ENCODE peak calls at places on chromosome 15, in nine cellular contexts. Y, T, Z, L, K, F, J, G and H are unnamed samples.

GRCh38 chr15:93058904-93059427 is 30.0 kb downstream of the RGMA start:
- DNase-seq in Y (no peak), T (no peak), Z (no peak), L (no peak), K (no peak), F (no peak), J (no peak), G (no peak), H (no peak)

GRCh38 chr15:34154725-34155204 is 52.9 kb downstream of the PGBD4 start:
- DNase-seq in Y (peak), T (no peak), Z (peak), L (peak), K (peak), F (no peak), J (peak), G (no peak), H (peak)

GRCh38 chr15:61102281-61102680 is 126.8 kb downstream of the RORA start:
- DNase-seq in Y (no peak), T (no peak), Z (no peak), L (no peak), K (no peak), F (no peak), J (no peak), G (no peak), H (no peak)

GRCh38 chr15:80031841-80032240 is 27.6 kb upstream of the ZFAND6 start:
- DNase-seq in Y (no peak), T (peak), Z (no peak), L (no peak), K (no peak), F (no peak), J (no peak), G (no peak), H (no peak)

GRCh38 chr15:89790206-89790605 is 14.1 kb downstream of the MESP2 start:
- DNase-seq in Y (no peak), T (no peak), Z (no peak), L (no peak), K (no peak), F (no peak), J (no peak), G (peak), H (no peak)

GRCh38 chr15:92462771-92463170 is 69.1 kb downstream of the ST8SIA2 start:
- DNase-seq in Y (no peak), T (no peak), Z (no peak), L (no peak), K (no peak), F (no peak), J (no peak), G (no peak), H (no peak)

GRCh38 chr15:49645937-49646336 is 25.1 kb downstream of the DTWD1 start:
- DNase-seq in Y (no peak), T (no peak), Z (no peak), L (no peak), K (peak), F (no peak), J (peak), G (peak), H (peak)

GRCh38 chr15:99729920-99730319 is 3.3 kb downstream of the LYSMD4 start:
- DNase-seq in Y (no peak), T (peak), Z (peak), L (no peak), K (peak), F (peak), J (peak), G (no peak), H (peak)

GRCh38 chr15:95394186-95395067 is 936.1 kb upstream of the NR2F2 start:
- DNase-seq in Y (no peak), T (no peak), Z (no peak), L (no peak), K (peak), F (no peak), J (no peak), G (no peak), H (peak)

GRCh38 chr15:45522931-45523331 is 376 bp upstream of the SLC30A4 start:
- DNase-seq in Y (no peak), T (peak), Z (peak), L (no peak), K (peak), F (no peak), J (peak), G (peak), H (peak)

GRCh38 chr15:34973512-34973911 is 4.0 kb upstream of the AQR start:
- DNase-seq in Y (no peak), T (no peak), Z (no peak), L (no peak), K (no peak), F (no peak), J (no peak), G (no peak), H (no peak)

GRCh38 chr15:101406014-101406413 is 83.5 kb downstream of the PCSK6 start:
- DNase-seq in Y (no peak), T (no peak), Z (no peak), L (no peak), K (no peak), F (no peak), J (no peak), G (no peak), H (no peak)

GRCh38 chr15:100714749-100715342 is 112.5 kb downstream of the ASB7 start:
- DNase-seq in Y (no peak), T (no peak), Z (peak), L (no peak), K (no peak), F (no peak), J (no peak), G (no peak), H (no peak)

GRCh38 chr15:29048011-29048410 is 162.2 kb downstream of the APBA2 start:
- DNase-seq in Y (no peak), T (no peak), Z (no peak), L (no peak), K (no peak), F (no peak), J (no peak), G (no peak), H (no peak)

GRCh38 chr15:99917237-99917636 is 184.0 kb upstream of the LYSMD4 start:
- DNase-seq in Y (no peak), T (no peak), Z (no peak), L (no peak), K (no peak), F (no peak), J (no peak), G (no peak), H (no peak)

GRCh38 chr15:99124641-99125040 is 19.8 kb downstream of the SYNM start:
- DNase-seq in Y (no peak), T (no peak), Z (no peak), L (no peak), K (no peak), F (no peak), J (no peak), G (no peak), H (no peak)

GRCh38 chr15:62403164-62403809 is 238.2 kb upstream of the C2CD4B start:
- DNase-seq in Y (no peak), T (no peak), Z (peak), L (no peak), K (peak), F (no peak), J (peak), G (no peak), H (peak)

GRCh38 chr15:49674370-49674769 is 53.5 kb downstream of the DTWD1 start:
- DNase-seq in Y (no peak), T (no peak), Z (no peak), L (no peak), K (peak), F (no peak), J (no peak), G (no peak), H (peak)

GRCh38 chr15:22903961-22904534 is 65.6 kb downstream of the NIPA2 start:
- DNase-seq in Y (no peak), T (no peak), Z (no peak), L (no peak), K (no peak), F (no peak), J (no peak), G (no peak), H (no peak)

DNA sequence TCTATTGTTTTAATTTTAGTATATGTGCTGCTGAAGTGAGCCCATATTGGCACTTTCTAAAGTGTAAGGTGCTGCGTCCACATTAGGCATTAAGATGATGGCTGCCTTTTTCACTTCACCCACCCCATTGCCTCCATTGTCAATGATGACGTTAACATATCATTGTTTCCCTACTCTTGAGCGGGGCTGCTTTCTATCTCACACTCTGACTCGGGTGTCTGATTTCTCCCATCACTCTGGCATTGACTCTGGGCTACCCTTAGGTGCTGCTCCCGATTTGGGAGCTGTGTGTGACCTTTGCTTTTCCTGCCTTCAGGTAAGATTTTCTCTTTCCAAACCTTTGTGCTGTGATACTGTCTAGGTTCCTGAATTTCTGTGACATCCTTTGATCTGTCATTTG is 28.8 kb downstream of the CGNL1 start:
- DNase-seq in Y (no peak), T (no peak), Z (peak), L (no peak), K (no peak), F (no peak), J (no peak), G (no peak), H (no peak)
- H3K4me3 ChIP-seq in Y (no peak), T (no peak), Z (no peak), L (no peak), K (no peak), F (no peak), J (no peak), G (no peak), H (no peak)

DNA sequence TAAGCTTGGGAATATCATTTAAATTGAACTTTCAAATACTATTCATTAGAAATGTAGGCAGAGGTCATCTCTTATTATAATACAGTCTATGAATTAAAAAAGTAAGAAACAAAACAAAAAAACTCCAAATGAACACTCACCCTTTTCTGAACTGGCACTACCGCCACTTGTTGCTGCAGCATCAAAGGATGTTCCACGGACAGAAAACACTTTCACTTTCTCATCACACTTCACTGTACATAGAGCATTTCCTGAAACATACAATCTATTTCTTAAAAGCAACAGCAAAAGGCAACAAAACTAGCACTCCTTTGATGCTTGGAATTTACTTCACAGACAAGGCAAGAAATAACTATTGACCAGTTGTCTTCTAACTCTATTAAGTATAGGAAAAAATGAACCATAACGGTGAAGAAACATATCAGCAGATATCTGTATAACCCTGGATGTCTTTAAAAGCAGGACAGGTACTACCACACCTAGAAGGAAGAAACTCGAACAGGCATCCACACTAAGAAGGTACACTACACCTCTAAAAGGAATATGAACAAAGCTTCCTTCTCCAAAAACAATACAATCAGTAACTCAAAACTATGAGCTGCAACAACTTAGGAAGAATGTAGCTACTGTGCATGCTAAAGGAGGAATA is 24.9 kb downstream of the ETFA start:
- DNase-seq in Y (no peak), T (peak), Z (no peak), L (no peak), K (no peak), F (peak), J (no peak), G (no peak), H (no peak)
- H3K4me3 ChIP-seq in Y (peak), T (no peak), Z (no peak), L (no peak), K (no peak), F (peak), J (no peak), G (no peak), H (no peak)

GRCh38 chr15:52111517-52112202 is 915 bp downstream of the BCL2L10 start:
- DNase-seq in Y (no peak), T (no peak), Z (no peak), L (no peak), K (no peak), F (no peak), J (no peak), G (no peak), H (no peak)

GRCh38 chr15:52113246-52113645 is 671 bp upstream of the BCL2L10 start:
- DNase-seq in Y (no peak), T (no peak), Z (no peak), L (no peak), K (peak), F (no peak), J (no peak), G (no peak), H (no peak)

GRCh38 chr15:52113708-52114107 is 1.1 kb upstream of the BCL2L10 start:
- DNase-seq in Y (no peak), T (no peak), Z (no peak), L (no peak), K (no peak), F (no peak), J (no peak), G (no peak), H (no peak)

GRCh38 chr15:52114256-52114655 is 1.7 kb upstream of the BCL2L10 start:
- DNase-seq in Y (no peak), T (no peak), Z (no peak), L (no peak), K (no peak), F (no peak), J (no peak), G (no peak), H (no peak)

GRCh38 chr15:52112203-52112750 is 298 bp downstream of the BCL2L10 start:
- DNase-seq in Y (peak), T (peak), Z (peak), L (no peak), K (no peak), F (peak), J (no peak), G (no peak), H (no peak)
- H3K4me3 ChIP-seq in Y (peak), T (peak), Z (peak), L (no peak), K (peak), F (peak), J (peak), G (peak), H (peak)

DNA sequence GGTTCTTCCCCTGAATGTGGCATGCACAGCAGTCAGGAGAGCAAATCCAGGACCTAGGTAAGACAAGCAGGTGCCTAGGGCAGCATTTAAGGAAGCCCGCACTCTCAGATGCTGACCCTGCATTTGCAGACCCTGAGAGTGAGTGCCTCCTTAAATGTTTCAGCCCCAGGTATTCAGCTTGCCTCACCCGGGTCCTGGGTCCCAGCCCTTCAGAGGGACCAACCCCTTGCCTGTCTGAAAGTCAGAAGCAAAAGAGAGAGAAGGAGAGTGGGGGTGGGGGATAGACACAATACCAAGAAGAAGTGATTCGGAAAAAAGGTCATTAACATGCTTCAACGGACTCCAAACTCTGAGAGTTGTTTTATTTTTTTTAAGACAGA is 75.0 kb downstream of the MEGF11 start:
- DNase-seq in Y (no peak), T (no peak), Z (peak), L (no peak), K (no peak), F (no peak), J (no peak), G (no peak), H (no peak)
- H3K4me3 ChIP-seq in Y (no peak), T (no peak), Z (no peak), L (no peak), K (no peak), F (no peak), J (no peak), G (no peak), H (no peak)

DNA sequence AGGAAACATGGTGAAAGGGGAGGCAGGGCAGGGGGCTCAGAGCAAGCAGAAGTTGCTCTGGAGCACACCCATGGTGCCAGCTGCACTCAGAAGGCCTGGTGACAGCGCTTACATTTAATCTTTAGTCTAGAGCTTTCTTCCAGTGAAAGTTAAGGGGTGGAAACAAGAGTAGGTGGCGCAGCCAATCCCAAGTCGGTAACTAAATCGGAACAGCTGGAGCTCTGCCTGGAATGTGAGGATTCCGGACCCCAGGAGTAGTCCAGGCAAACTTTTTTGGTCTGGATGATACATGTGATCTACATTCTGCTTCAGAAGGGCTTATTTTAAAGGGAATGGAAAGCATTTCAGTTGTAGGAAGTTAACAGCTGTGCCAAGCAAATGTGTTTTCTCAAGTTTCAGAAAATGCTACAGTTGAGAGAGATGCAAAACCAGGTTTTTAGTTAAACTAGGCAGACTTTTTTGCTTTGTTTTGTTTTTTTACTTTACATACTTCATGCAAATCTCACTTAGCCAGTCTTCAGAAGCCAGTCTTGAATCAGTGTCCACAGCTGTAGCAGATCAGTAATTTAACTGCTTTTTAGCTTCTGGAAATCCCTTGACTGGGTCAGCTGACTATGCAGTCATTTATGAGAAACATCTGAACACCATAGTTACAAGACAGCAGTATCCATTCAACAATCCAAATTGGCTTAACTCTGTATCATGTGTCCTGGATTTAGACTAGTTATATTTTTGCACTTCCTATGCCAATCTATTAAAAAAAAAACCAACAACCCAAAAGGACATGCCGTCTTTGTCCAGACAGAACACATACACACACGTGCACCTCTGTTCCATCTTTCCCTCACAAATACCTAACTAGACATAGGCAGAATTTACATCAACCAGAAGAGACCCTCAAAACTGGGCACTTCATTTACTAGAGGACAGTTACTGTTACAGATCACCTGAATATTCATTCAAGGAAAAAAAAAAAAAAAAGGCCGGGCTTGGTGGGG is 33.2 kb downstream of the ZNF106 start:
- DNase-seq in Y (peak), T (no peak), Z (peak), L (no peak), K (peak), F (no peak), J (peak), G (peak), H (peak)
- H3K4me3 ChIP-seq in Y (no peak), T (no peak), Z (peak), L (no peak), K (peak), F (no peak), J (peak), G (peak), H (peak)

GRCh38 chr15:67138946-67139855 is 73.8 kb downstream of the SMAD3 start:
- DNase-seq in Y (no peak), T (no peak), Z (no peak), L (no peak), K (no peak), F (no peak), J (no peak), G (no peak), H (no peak)

GRCh38 chr15:67137319-67137718 is 71.9 kb downstream of the SMAD3 start:
- DNase-seq in Y (no peak), T (peak), Z (no peak), L (no peak), K (no peak), F (no peak), J (no peak), G (no peak), H (no peak)

GRCh38 chr15:67140078-67140833 is 74.9 kb downstream of the SMAD3 start:
- DNase-seq in Y (peak), T (no peak), Z (no peak), L (no peak), K (no peak), F (no peak), J (no peak), G (no peak), H (no peak)

GRCh38 chr15:67136802-67137201 is 71.4 kb downstream of the SMAD3 start:
- DNase-seq in Y (no peak), T (no peak), Z (no peak), L (no peak), K (no peak), F (no peak), J (no peak), G (no peak), H (no peak)

DNA sequence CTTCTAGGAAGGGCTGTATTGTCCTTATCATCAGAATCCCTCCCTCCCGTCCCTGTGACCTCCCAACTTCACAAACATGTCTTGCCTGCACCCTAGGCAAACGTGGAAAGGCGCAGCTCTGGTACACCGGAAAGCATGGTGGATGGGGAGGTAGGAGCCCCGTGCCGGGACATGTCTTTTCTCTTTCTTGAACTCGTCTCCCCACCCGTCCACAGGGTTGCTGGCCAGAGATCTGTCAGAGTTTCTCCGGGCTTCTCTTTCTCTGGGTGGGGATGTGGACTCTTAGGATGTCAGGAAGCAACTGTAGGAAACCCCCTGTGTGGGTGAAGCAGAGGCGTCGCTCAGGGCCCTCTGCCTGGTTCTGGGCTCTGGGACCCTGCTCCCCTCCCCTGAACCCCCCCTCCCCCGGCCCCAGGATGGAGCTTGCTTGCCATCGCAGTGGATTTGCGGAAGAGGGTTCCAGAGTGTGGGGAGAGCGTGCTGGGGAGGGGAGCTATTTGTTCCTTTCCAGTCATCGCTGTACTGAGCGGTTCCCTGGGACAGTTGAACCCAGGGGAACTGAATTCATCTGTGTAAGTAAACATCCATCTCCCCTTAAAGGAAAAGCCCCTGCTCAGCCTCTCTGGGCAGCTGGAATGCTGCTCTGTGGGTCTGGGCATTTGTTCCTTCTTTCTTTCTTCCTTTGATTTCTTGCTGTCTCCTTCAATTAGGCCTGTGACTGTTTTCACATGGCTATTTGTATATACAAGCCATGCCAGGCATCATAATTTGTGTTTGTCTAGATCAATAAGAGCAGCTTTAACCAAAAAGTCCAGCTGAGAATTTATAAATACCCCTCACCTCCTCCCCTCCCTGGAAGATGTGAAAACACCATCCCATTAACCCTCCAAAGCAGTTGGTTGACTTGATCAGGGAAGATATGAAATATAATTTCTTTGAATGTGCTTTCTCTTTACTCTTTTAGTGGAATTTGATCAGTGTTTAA is 72.8 kb downstream of the SMAD3 start:
- DNase-seq in Y (no peak), T (no peak), Z (no peak), L (no peak), K (no peak), F (no peak), J (no peak), G (no peak), H (peak)
- H3K4me3 ChIP-seq in Y (no peak), T (no peak), Z (no peak), L (no peak), K (no peak), F (no peak), J (no peak), G (no peak), H (no peak)